ENCODE peak calls at places on chromosomes 5 and 9, in four cellular contexts. Z is CD8-positive, alpha-beta T cell; J is T follicular helper cell; H is NCI-H774. S is an unnamed sample.

GRCh38 chr5:59588922-59589321 is 304.6 kb downstream of the PDE4D start:
- DNase-seq in Z (no peak), J (no peak), H (no peak), S (no peak)

GRCh38 chr9:113267911-113268563 is 7.3 kb downstream of the CDC26 start:
- DNase-seq in Z (no peak), J (no peak), H (no peak), S (no peak)

GRCh38 chr5:170312666-170313065 is 15.1 kb upstream of the LCP2 start:
- DNase-seq in Z (no peak), J (peak; percentile 51), H (no peak), S (no peak)

GRCh38 chr5:60522299-60522915 is 177.6 kb downstream of the DEPDC1B start:
- DNase-seq in Z (no peak), J (no peak), H (no peak), S (no peak)

GRCh38 chr5:106759581-106759980 is 911.2 kb downstream of the EFNA5 start:
- DNase-seq in Z (no peak), J (no peak), H (no peak), S (no peak)

GRCh38 chr5:167699434-167699833 is 592.0 kb upstream of the WWC1 start:
- DNase-seq in Z (no peak), J (no peak), H (no peak), S (no peak)

GRCh38 chr5:152124413-152125082 is 199.9 kb upstream of the GLRA1 start:
- DNase-seq in Z (no peak), J (no peak), H (no peak), S (no peak)

GRCh38 chr9:19408693-19409405 is at the start of gene ACER2:
- DNase-seq in Z (peak; percentile 93), J (peak; percentile 91), H (peak; percentile 98), S (peak; percentile 88)

GRCh38 chr5:84831701-84832100 is 447.0 kb upstream of the EDIL3 start:
- DNase-seq in Z (no peak), J (no peak), H (no peak), S (no peak)

GRCh38 chr5:16726538-16726946 is 109.7 kb upstream of the RETREG1 start:
- DNase-seq in Z (no peak), J (no peak), H (peak; percentile 80), S (peak; percentile 89)

GRCh38 chr5:127826011-127826410 is 122.8 kb downstream of the CCDC192 start:
- DNase-seq in Z (no peak), J (no peak), H (no peak), S (no peak)

GRCh38 chr9:76691761-76692313 is 72.4 kb upstream of the PCA3 start:
- DNase-seq in Z (no peak), J (no peak), H (peak; percentile 18), S (no peak)

GRCh38 chr5:53288511-53288910 is 179.0 kb upstream of the MOCS2 start:
- DNase-seq in Z (no peak), J (no peak), H (no peak), S (no peak)

GRCh38 chr5:115601709-115602584 is at the start of gene TICAM2:
- DNase-seq in Z (peak; percentile 25), J (peak; percentile 30), H (no peak), S (no peak)

GRCh38 chr5:81245871-81246235 is 12.7 kb downstream of the CKMT2 start:
- DNase-seq in Z (no peak), J (no peak), H (no peak), S (no peak)

GRCh38 chr5:61280766-61281427 is 51.2 kb upstream of the ZSWIM6 start:
- DNase-seq in Z (no peak), J (no peak), H (peak; percentile 47), S (no peak)

GRCh38 chr5:180291234-180291940 is 496 bp downstream of the MAPK9 start:
- DNase-seq in Z (no peak), J (no peak), H (no peak), S (no peak)

GRCh38 chr9:93500571-93501298 is 47.4 kb upstream of the FAM120AOS start:
- DNase-seq in Z (no peak), J (no peak), H (peak; percentile 3), S (no peak)

GRCh38 chr5:24735284-24735683 is 90.5 kb upstream of the CDH10 start:
- DNase-seq in Z (no peak), J (no peak), H (no peak), S (no peak)

GRCh38 chr5:138974227-138975063 is 99.3 kb upstream of the LRRTM2 start:
- DNase-seq in Z (no peak), J (no peak), H (peak; percentile 43), S (no peak)

GRCh38 chr5:132684496-132684895 is 10.7 kb downstream of the IL4 start:
- DNase-seq in Z (no peak), J (no peak), H (no peak), S (no peak)

GRCh38 chr5:14510156-14510734 is 71.3 kb upstream of the OTULINL start:
- DNase-seq in Z (no peak), J (no peak), H (peak; percentile 52), S (no peak)

GRCh38 chr9:14343948-14344547 is 30.1 kb upstream of the NFIB start:
- DNase-seq in Z (no peak), J (no peak), H (peak; percentile 77), S (no peak)

GRCh38 chr9:61674465-61674864 is 484.6 kb downstream of the SPATA31A7 start:
- DNase-seq in Z (no peak), J (no peak), H (no peak), S (no peak)

GRCh38 chr9:77040340-77040739 is 20.9 kb downstream of the FOXB2 start:
- DNase-seq in Z (no peak), J (no peak), H (no peak), S (no peak)

GRCh38 chr9:115333671-115334070 is 215.7 kb upstream of the TNC start:
- DNase-seq in Z (no peak), J (no peak), H (no peak), S (no peak)

GRCh38 chr9:77648458-77649108 is 461 bp upstream of the GNA14 start:
- DNase-seq in Z (no peak), J (no peak), H (no peak), S (no peak)